ENCODE peak calls at places on chromosomes 3 and 15, in five cellular contexts. X is GM10248, Z is omental fat pad, K is fibroblast of lung, C is endothelial cell. B is an unnamed sample.

GRCh38 chr3:186849392-186849975 is 7.0 kb downstream of the ADIPOQ start:
- DNase-seq in X (peak; percentile 69), K (peak; percentile 59), Z (no peak), C (no peak), B (peak; percentile 29)

GRCh38 chr3:36525115-36525711 is 144.9 kb downstream of the STAC start:
- DNase-seq in X (no peak), Z (no peak), K (no peak), C (no peak), B (no peak)

GRCh38 chr15:77014137-77015081 is 19.5 kb downstream of the PSTPIP1 start:
- DNase-seq in K (no peak), Z (no peak), X (peak; percentile 82), C (no peak), B (no peak)

GRCh38 chr15:94535298-94536048 is 304.1 kb downstream of the MCTP2 start:
- DNase-seq in K (no peak), X (no peak), Z (no peak), C (no peak), B (no peak)

GRCh38 chr3:45258317-45258716 is 32.2 kb upstream of the TMEM158 start:
- DNase-seq in Z (no peak), C (no peak), K (no peak), X (no peak), B (no peak)

GRCh38 chr3:40623567-40623966 is 98.8 kb downstream of the ZNF621 start:
- DNase-seq in K (no peak), C (no peak), X (no peak), Z (no peak), B (no peak)

GRCh38 chr15:79930509-79930908 is 33.7 kb upstream of the MTHFS start:
- DNase-seq in C (no peak), Z (no peak), X (no peak), K (no peak), B (no peak)

GRCh38 chr3:53242155-53242554 is 13.7 kb downstream of the TKT start:
- DNase-seq in C (no peak), Z (no peak), K (no peak), X (no peak), B (no peak)

GRCh38 chr15:52783929-52784798 is 6.0 kb downstream of the ONECUT1 start:
- DNase-seq in C (peak; percentile 80), Z (no peak), X (no peak), K (no peak), B (no peak)

GRCh38 chr15:25830844-25831443 is 32.2 kb downstream of the ATP10A start:
- DNase-seq in K (peak; percentile 95), Z (no peak), X (no peak), C (no peak), B (no peak)

GRCh38 chr3:4358273-4358672 is 55.1 kb downstream of the SETMAR start:
- DNase-seq in C (no peak), Z (no peak), K (no peak), X (no peak), B (no peak)

GRCh38 chr15:66080791-66081475 is 172.6 kb downstream of the MEGF11 start:
- DNase-seq in X (no peak), Z (no peak), C (peak; percentile 36), K (peak; percentile 47), B (no peak)
- TF ChIP-seq CTCF in X (no peak), Z (no peak), C (no peak), K (no peak), B (peak; percentile 14)

GRCh38 chr3:1087066-1087555 is 5.7 kb upstream of the CNTN6 start:
- DNase-seq in X (no peak), Z (no peak), K (peak; percentile 97), C (no peak), B (no peak)
- TF ChIP-seq CTCF in X (no peak), Z (no peak), K (peak; percentile 11), C (no peak), B (no peak)

GRCh38 chr3:123652346-123652984 is 67.6 kb upstream of the HACD2 start:
- DNase-seq in K (peak; percentile 75), Z (peak; percentile 62), C (peak; percentile 91), X (peak; percentile 77), B (peak; percentile 75)
- TF ChIP-seq CTCF in K (peak; percentile 89), Z (peak; percentile 45), C (peak; percentile 57), X (peak; percentile 89), B (peak; percentile 88)

GRCh38 chr15:23877502-23878412 is 190.7 kb upstream of the NDN start:
- DNase-seq in C (peak; percentile 70), K (peak; percentile 14), X (no peak), Z (no peak), B (peak; percentile 48)
- TF ChIP-seq CTCF in C (peak; percentile 76), K (no peak), X (peak; percentile 25), Z (no peak), B (peak; percentile 85)